ENCODE peak calls at places on chromosomes 3 and 15, in four cellular contexts. One of them, this sample, is unnamed.

GRCh38 chr15:34993877-34994276 is 5.8 kb upstream of the ZNF770 start:
- DNase-seq in GM12878: peak
- DNase-seq in HL-60: no peak
- DNase-seq in K562: no peak
- DNase-seq in this sample: peak

GRCh38 chr3:194381460-194381875 is 11.9 kb upstream of the LRRC15 start:
- DNase-seq in HL-60: no peak
- DNase-seq in K562: no peak
- DNase-seq in GM12878: no peak
- DNase-seq in this sample: no peak

GRCh38 chr15:80467311-80467714 is 63.1 kb downstream of the ARNT2 start:
- DNase-seq in K562: no peak
- DNase-seq in GM12878: no peak
- DNase-seq in HL-60: no peak
- DNase-seq in this sample: no peak

GRCh38 chr15:89462198-89462912 is 34.0 kb downstream of the RHCG start:
- DNase-seq in GM12878: no peak
- DNase-seq in HL-60: no peak
- DNase-seq in K562: peak
- DNase-seq in this sample: no peak

GRCh38 chr15:70264014-70264492 is 166.3 kb upstream of the TLE3 start:
- DNase-seq in K562: no peak
- DNase-seq in HL-60: peak
- DNase-seq in GM12878: no peak
- DNase-seq in this sample: no peak

GRCh38 chr15:63121382-63122001 is at the start of gene LACTB:
- DNase-seq in HL-60: peak
- DNase-seq in GM12878: peak
- DNase-seq in K562: peak
- DNase-seq in this sample: peak

GRCh38 chr3:154428369-154429206 is 1.4 kb downstream of the GPR149 start:
- DNase-seq in GM12878: no peak
- DNase-seq in HL-60: no peak
- DNase-seq in K562: no peak
- DNase-seq in this sample: no peak

GRCh38 chr3:51393564-51393963 is 2.5 kb downstream of the RBM15B start:
- DNase-seq in GM12878: no peak
- DNase-seq in K562: no peak
- DNase-seq in HL-60: no peak
- DNase-seq in this sample: no peak

GRCh38 chr3:57948782-57949242 is 59.4 kb upstream of the FLNB start:
- DNase-seq in HL-60: no peak
- DNase-seq in GM12878: no peak
- DNase-seq in K562: no peak
- DNase-seq in this sample: no peak

DNA sequence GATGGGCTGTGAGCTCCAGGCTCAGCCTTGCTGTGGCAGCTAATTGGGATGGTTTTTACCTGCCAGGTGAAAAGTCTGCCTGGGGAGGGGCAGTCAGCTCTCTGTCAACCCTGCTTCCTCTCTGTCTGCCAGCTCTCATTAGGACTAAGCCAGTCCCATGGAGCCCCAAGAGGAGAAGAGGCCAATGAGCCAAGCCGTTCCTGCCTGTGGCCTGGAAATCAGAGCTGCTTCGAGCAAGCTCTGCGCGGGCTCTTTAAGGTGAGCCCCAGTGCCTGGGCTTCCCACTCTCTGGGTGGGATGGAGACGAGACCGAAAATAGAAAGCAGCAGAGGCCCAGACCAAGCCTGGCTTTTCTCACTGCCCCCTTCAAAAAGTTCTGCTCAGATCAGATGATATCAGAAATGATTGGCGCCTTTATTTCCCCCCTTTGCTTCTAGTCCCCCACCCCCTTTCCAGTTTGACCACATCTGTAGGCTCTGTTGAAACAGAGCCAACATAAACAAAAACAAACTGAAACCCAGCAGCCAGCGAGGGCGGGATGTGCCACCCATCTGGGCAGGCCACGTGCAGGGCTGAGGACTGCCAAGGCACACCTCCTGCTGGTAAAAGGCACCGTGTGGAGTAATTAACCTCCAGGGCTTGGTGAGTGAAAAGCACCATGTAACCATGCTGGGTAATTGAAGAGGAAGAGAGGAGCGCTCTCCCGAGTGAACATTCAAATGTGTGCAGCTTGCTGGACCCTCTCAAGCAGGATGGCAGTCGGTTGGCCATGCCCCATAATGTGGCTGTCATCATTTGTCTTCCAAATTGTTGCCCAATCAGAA is 471.0 kb upstream of the PROK2 start:
- DNase-seq in K562: no peak
- DNase-seq in HL-60: no peak
- DNase-seq in GM12878: no peak
- DNase-seq in this sample: no peak
- TF ChIP-seq POLR2AphosphoS5 in K562: no peak
- TF ChIP-seq POLR2AphosphoS5 in HL-60: no peak
- TF ChIP-seq POLR2AphosphoS5 in GM12878: no peak
- TF ChIP-seq POLR2AphosphoS5 in this sample: no peak

DNA sequence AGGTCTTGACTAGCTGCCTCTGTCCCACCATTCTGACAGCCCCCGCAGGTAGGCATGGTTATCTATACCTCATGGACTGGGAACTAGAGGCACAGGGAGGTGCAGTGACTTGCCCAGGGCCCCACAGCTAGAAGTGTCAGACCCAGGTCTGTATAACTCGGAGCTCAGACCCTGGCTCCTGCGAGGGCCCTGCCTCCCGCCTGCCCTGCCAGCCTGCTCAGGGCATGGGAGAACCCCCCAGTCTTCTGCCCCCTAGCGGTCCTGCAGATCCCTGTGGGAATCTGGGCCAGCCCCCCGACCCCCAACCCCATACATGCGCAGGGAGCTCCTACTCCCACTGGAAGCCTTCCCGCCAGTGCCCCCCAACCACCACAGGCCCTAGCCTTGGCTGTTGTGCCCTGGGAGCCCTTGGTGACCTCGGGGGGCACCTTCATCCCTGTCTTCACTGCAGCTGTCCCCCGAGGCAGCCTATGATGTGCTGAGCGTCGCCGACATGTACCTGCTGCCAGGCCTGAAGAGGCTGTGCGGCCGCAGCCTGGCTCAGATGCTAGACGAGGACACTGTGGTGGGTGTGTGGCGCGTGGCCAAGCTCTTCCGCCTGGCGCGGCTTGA is 6.9 kb downstream of the ABTB1 start:
- DNase-seq in GM12878: no peak
- DNase-seq in K562: no peak
- DNase-seq in HL-60: no peak
- DNase-seq in this sample: no peak
- TF ChIP-seq SPI1 in GM12878: no peak
- TF ChIP-seq SPI1 in K562: no peak
- TF ChIP-seq SPI1 in HL-60: no peak
- TF ChIP-seq SPI1 in this sample: no peak

GRCh38 chr3:10835406-10835805 is 19.4 kb downstream of the SLC6A11 start:
- DNase-seq in K562: no peak
- DNase-seq in HL-60: no peak
- DNase-seq in GM12878: no peak
- DNase-seq in this sample: no peak
- TF ChIP-seq POLR2AphosphoS5 in K562: no peak
- TF ChIP-seq POLR2AphosphoS5 in HL-60: no peak
- TF ChIP-seq POLR2AphosphoS5 in GM12878: no peak
- TF ChIP-seq POLR2AphosphoS5 in this sample: no peak

DNA sequence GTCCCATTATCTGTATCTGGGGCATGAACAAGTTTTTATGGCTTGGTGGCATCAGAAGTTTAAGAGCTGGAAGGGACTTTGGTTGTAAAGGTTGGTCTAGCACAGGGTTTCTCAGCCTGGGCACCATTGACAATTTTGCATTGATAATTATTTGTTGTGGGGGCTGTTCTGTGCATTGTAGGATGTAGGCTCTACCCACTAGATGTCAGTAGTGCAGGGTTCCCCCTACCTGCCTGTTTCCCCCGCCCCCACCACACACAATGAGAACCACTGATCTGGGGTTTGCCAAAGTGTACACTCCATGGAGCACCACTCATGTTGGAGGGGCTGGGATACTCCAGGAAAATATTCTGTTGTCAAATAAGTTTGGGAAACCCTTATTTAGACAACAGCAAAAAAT is 42.7 kb downstream of the PLCL2 start:
- DNase-seq in K562: no peak
- DNase-seq in GM12878: no peak
- DNase-seq in HL-60: no peak
- DNase-seq in this sample: no peak
- TF ChIP-seq SPI1 in K562: no peak
- TF ChIP-seq SPI1 in GM12878: no peak
- TF ChIP-seq SPI1 in HL-60: no peak
- TF ChIP-seq SPI1 in this sample: no peak

GRCh38 chr15:36931434-36931833 is 168.9 kb downstream of the MEIS2 start:
- DNase-seq in GM12878: no peak
- DNase-seq in K562: no peak
- DNase-seq in HL-60: no peak
- DNase-seq in this sample: no peak
- TF ChIP-seq POLR2AphosphoS5 in GM12878: no peak
- TF ChIP-seq POLR2AphosphoS5 in K562: no peak
- TF ChIP-seq POLR2AphosphoS5 in HL-60: no peak
- TF ChIP-seq POLR2AphosphoS5 in this sample: no peak

GRCh38 chr3:47163023-47163989 is 607 bp downstream of the SETD2 start:
- DNase-seq in K562: no peak
- DNase-seq in HL-60: peak
- DNase-seq in GM12878: no peak
- DNase-seq in this sample: peak
- TF ChIP-seq SPI1 in K562: no peak
- TF ChIP-seq SPI1 in HL-60: no peak
- TF ChIP-seq SPI1 in GM12878: no peak
- TF ChIP-seq SPI1 in this sample: no peak

DNA sequence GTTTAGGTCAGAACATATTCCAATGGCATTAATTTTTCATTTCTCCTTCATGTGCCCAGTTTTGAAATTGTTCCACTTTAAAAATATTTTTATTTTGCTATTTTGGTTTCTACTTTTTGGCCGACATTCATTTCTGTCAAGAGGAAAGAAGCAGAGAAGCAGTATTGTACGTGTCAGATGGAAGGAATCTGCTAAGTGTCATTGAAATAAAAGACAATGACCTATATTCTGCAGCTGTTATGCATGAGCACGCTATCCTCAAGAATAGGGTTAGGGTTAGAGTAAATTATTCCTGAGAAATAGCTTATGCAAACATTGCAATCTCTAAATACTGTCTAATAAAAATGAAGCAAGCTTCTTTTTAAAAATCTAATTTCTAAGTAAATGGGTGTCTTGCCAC is 941.7 kb downstream of the TUSC7 start:
- DNase-seq in HL-60: no peak
- DNase-seq in K562: no peak
- DNase-seq in GM12878: no peak
- DNase-seq in this sample: no peak
- TF ChIP-seq POLR2AphosphoS5 in HL-60: no peak
- TF ChIP-seq POLR2AphosphoS5 in K562: no peak
- TF ChIP-seq POLR2AphosphoS5 in GM12878: no peak
- TF ChIP-seq POLR2AphosphoS5 in this sample: no peak

GRCh38 chr3:30775070-30775469 is 119.4 kb downstream of the GADL1 start:
- DNase-seq in GM12878: no peak
- DNase-seq in HL-60: no peak
- DNase-seq in K562: no peak
- DNase-seq in this sample: no peak

GRCh38 chr3:30778923-30779322 is 115.5 kb downstream of the GADL1 start:
- DNase-seq in GM12878: no peak
- DNase-seq in K562: no peak
- DNase-seq in HL-60: no peak
- DNase-seq in this sample: no peak

GRCh38 chr3:30776186-30776815 is 118.2 kb downstream of the GADL1 start:
- DNase-seq in K562: no peak
- DNase-seq in HL-60: no peak
- DNase-seq in GM12878: no peak
- DNase-seq in this sample: no peak

GRCh38 chr3:30777426-30777825 is 117.0 kb downstream of the GADL1 start:
- DNase-seq in GM12878: no peak
- DNase-seq in HL-60: no peak
- DNase-seq in K562: no peak
- DNase-seq in this sample: no peak

DNA sequence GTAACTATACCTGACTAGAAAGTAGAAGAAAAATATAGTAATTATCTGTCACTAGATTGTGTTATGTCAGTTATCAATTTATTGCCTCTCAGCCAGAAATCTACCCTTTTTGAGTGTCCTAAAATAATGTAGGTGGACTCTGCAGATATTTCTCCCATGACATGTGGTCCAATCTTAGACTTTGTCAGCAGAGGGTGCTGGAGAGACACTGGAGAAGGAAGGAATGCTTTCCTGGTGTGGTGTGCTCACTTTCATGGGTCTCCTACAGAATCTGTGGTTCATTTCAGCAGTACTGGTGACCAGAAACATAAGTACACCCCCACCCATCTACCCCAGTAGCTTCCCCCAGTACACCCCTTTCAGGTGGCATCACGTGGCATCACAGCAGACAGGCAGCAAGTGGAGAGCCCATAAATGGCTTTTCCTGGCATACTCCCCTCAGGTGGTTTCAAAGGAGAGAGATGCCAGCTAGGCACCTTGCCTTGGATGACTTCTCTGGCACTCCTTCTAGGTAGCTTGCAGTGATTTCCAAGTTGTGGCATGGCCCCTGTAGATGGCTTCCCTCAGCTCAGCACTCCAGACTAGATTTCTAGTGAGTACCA is 114.7 kb downstream of the GADL1 start:
- DNase-seq in HL-60: no peak
- DNase-seq in GM12878: no peak
- DNase-seq in K562: no peak
- DNase-seq in this sample: no peak
- TF ChIP-seq SPI1 in HL-60: no peak
- TF ChIP-seq SPI1 in GM12878: no peak
- TF ChIP-seq SPI1 in K562: no peak
- TF ChIP-seq SPI1 in this sample: no peak

GRCh38 chr3:185958626-185959025 is 20.8 kb upstream of the TRA2B start:
- DNase-seq in HL-60: no peak
- DNase-seq in K562: no peak
- DNase-seq in GM12878: no peak
- DNase-seq in this sample: no peak
- TF ChIP-seq POLR2AphosphoS5 in HL-60: no peak
- TF ChIP-seq POLR2AphosphoS5 in K562: no peak
- TF ChIP-seq POLR2AphosphoS5 in GM12878: no peak
- TF ChIP-seq POLR2AphosphoS5 in this sample: no peak

GRCh38 chr3:197589545-197589944 is 33.8 kb upstream of the BDH1 start:
- DNase-seq in GM12878: no peak
- DNase-seq in HL-60: no peak
- DNase-seq in K562: no peak
- DNase-seq in this sample: no peak

GRCh38 chr3:197583371-197583770 is 27.6 kb upstream of the BDH1 start:
- DNase-seq in GM12878: no peak
- DNase-seq in K562: no peak
- DNase-seq in HL-60: no peak
- DNase-seq in this sample: no peak

GRCh38 chr3:197586181-197586580 is 30.4 kb upstream of the BDH1 start:
- DNase-seq in K562: no peak
- DNase-seq in GM12878: no peak
- DNase-seq in HL-60: no peak
- DNase-seq in this sample: no peak

GRCh38 chr3:197580253-197580691 is 24.5 kb upstream of the BDH1 start:
- DNase-seq in K562: no peak
- DNase-seq in GM12878: no peak
- DNase-seq in HL-60: no peak
- DNase-seq in this sample: no peak

GRCh38 chr3:197584733-197585132 is 29.0 kb upstream of the BDH1 start:
- DNase-seq in K562: no peak
- DNase-seq in HL-60: no peak
- DNase-seq in GM12878: no peak
- DNase-seq in this sample: no peak
- TF ChIP-seq SPI1 in K562: no peak
- TF ChIP-seq SPI1 in HL-60: no peak
- TF ChIP-seq SPI1 in GM12878: no peak
- TF ChIP-seq SPI1 in this sample: no peak

This sample was measured in GM12891.